ENCODE peak calls at places on chromosomes 4 and X, in ten cellular contexts. M is SK-N-SH; U is NT2/D1; Q is IMR-90; S is psoas muscle; N is pancreas; X is mesendoderm; W is lung; P is CD4-positive, CD25-positive, alpha-beta regulatory T cell; Y is mesenchymal stem cell. K is an unnamed sample.

GRCh38 chr4:77636902-77637301 is 31.3 kb downstream of the CXCL13 start:
- DNase-seq in M (no peak), U (no peak), Q (peak; percentile 79), S (no peak), N (no peak), X (peak; percentile 16), W (no peak), P (no peak), Y (peak; percentile 72), K (no peak)

GRCh38 chr4:25117274-25117673 is 43.0 kb downstream of the SEPSECS start:
- DNase-seq in M (no peak), U (no peak), Q (no peak), S (no peak), N (no peak), X (no peak), W (no peak), P (no peak), Y (no peak), K (no peak)

GRCh38 chrX:152658302-152658701 is 20.6 kb downstream of the GABRQ start:
- DNase-seq in M (peak; percentile 27), U (no peak), Q (no peak), S (no peak), N (no peak), X (no peak), W (no peak), P (no peak), Y (no peak), K (peak; percentile 59)

GRCh38 chrX:103793541-103793932 is 16.9 kb downstream of the PLP1 start:
- DNase-seq in M (no peak), U (no peak), Q (peak; percentile 39), S (no peak), N (no peak), X (no peak), W (no peak), P (no peak), Y (no peak), K (no peak)

GRCh38 chrX:9171841-9172240 is 137.9 kb upstream of the FAM9B start:
- DNase-seq in M (no peak), U (no peak), Q (peak; percentile 82), S (no peak), N (no peak), X (no peak), W (no peak), P (no peak), Y (no peak), K (no peak)

GRCh38 chr4:244471-244870 is 60.8 kb downstream of the ZNF732 start:
- DNase-seq in M (no peak), U (peak; percentile 22), Q (no peak), S (no peak), N (no peak), X (peak; percentile 64), W (peak; percentile 50), P (peak; percentile 19), Y (peak; percentile 1), K (peak; percentile 15)

GRCh38 chrX:43860646-43861370 is 21.4 kb downstream of the MAOB start:
- DNase-seq in M (peak; percentile 20), U (no peak), Q (peak; percentile 1), S (no peak), N (no peak), X (no peak), W (no peak), P (no peak), Y (peak; percentile 1), K (no peak)

GRCh38 chrX:56068274-56068758 is 163.8 kb upstream of the KLF8 start:
- DNase-seq in M (no peak), U (no peak), Q (no peak), S (no peak), N (no peak), X (no peak), W (no peak), P (no peak), Y (no peak), K (no peak)

GRCh38 chr4:96606451-96606850 is 766.6 kb downstream of the PDHA2 start:
- DNase-seq in M (no peak), U (no peak), Q (no peak), S (no peak), N (no peak), X (no peak), W (no peak), P (no peak), Y (no peak), K (no peak)

DNA sequence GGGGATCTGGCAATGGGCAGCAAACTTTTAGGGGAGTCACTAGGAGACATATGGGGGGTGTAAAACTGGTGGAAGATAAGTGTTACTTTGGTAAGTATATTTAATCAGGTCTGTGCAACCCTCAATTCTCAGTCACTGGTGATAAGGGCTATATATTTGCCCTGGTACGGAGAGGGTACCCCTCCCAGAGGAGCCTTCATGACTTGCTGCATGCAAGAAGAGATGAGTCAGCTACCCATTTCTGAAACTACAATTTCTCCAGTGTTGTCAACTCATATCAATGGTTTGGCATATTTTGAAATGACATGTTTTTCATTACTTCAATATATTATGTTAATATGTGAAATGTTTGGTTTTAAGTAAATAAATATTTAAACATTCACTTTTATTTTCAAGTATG is 14.3 kb downstream of the SMARCAD1 start:
- DNase-seq in M (no peak), U (no peak), Q (no peak), S (no peak), N (no peak), X (no peak), W (no peak), P (no peak), Y (no peak), K (no peak)
- H3K36me3 ChIP-seq in M (peaks cover 60% of the 10 kb centered on the region), U (peaks cover 42% of the 10 kb centered on the region), Q (peaks cover 14% of the 10 kb centered on the region), S (no peaks in the 10 kb centered on the region), N (peaks cover 12% of the 10 kb centered on the region), X (no peaks in the 10 kb centered on the region), W (peaks cover 2% of the 10 kb centered on the region), P (peaks cover 26% of the 10 kb centered on the region), Y (peaks cover 2% of the 10 kb centered on the region), K (peaks cover 2% of the 10 kb centered on the region)

GRCh38 chr4:173399016-173399415 is at the start of gene SCRG1:
- DNase-seq in M (no peak), U (no peak), Q (peak; percentile 4), S (no peak), N (no peak), X (peak; percentile 30), W (no peak), P (no peak), Y (peak; percentile 6), K (peak; percentile 26)
- H3K4me3 ChIP-seq in M (no peak within 1 kb of the TSS), U (no peak within 1 kb of the TSS), Q (no peak within 1 kb of the TSS), S (no peak within 1 kb of the TSS), N (no peak within 1 kb of the TSS), X (no peak within 1 kb of the TSS), W (no peak within 1 kb of the TSS), P (no peak within 1 kb of the TSS), Y (no peak within 1 kb of the TSS), K (no peak within 1 kb of the TSS)

GRCh38 chrX:53606456-53606855 is 80.1 kb downstream of the HUWE1 start:
- DNase-seq in M (no peak), U (no peak), Q (no peak), S (no peak), N (no peak), X (no peak), W (no peak), P (no peak), Y (no peak), K (no peak)
- H3K36me3 ChIP-seq in M (peaks cover 57% of the 10 kb centered on the region), U (peaks cover 94% of the 10 kb centered on the region), Q (peaks cover 14% of the 10 kb centered on the region), S (peaks cover 3% of the 10 kb centered on the region), N (peaks cover 23% of the 10 kb centered on the region), X (peaks cover 4% of the 10 kb centered on the region), W (peaks cover 3% of the 10 kb centered on the region), P (peaks cover 81% of the 10 kb centered on the region), Y (peaks cover 7% of the 10 kb centered on the region), K (peaks cover 15% of the 10 kb centered on the region)

GRCh38 chr4:98967916-98968315 is 27.6 kb upstream of the METAP1 start:
- DNase-seq in M (no peak), U (no peak), Q (no peak), S (no peak), N (no peak), X (no peak), W (no peak), P (no peak), Y (no peak), K (no peak)
- H3K4me3 ChIP-seq in M (no peak overlapping the region), U (no peak overlapping the region), Q (no peak overlapping the region), S (no peak overlapping the region), N (no peak overlapping the region), X (no peak overlapping the region), W (no peak overlapping the region), P (no peak overlapping the region), Y (no peak overlapping the region), K (no peak overlapping the region)

DNA sequence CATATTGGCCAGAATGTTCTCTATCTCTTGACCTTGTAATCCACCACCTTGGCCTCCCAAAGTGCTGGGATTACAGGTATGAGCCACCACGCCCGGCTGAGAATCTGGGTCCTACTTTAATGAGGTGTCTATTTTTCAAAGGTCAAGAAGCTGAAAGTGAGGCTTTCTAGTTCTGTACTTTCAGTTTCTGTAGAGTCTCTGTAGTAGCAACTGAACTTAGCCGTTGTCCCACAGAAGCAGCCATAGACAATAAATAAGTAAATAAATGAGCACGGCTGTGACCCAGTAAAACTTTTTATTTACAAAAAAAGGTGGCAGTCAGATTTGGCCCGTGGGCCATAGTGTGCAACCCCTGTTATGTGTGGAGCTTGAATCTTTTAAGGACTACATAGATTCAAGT is 92.0 kb downstream of the FNIP2 start:
- DNase-seq in M (no peak), U (no peak), Q (no peak), S (no peak), N (no peak), X (no peak), W (no peak), P (no peak), Y (no peak), K (no peak)
- H3K36me3 ChIP-seq in M (peaks cover 26% of the 10 kb centered on the region), U (peaks cover 20% of the 10 kb centered on the region), Q (peaks cover 13% of the 10 kb centered on the region), S (peaks cover 15% of the 10 kb centered on the region), N (peaks cover 28% of the 10 kb centered on the region), X (no peaks in the 10 kb centered on the region), W (peaks cover 18% of the 10 kb centered on the region), P (peaks cover 5% of the 10 kb centered on the region), Y (peaks cover 6% of the 10 kb centered on the region), K (no peaks in the 10 kb centered on the region)

DNA sequence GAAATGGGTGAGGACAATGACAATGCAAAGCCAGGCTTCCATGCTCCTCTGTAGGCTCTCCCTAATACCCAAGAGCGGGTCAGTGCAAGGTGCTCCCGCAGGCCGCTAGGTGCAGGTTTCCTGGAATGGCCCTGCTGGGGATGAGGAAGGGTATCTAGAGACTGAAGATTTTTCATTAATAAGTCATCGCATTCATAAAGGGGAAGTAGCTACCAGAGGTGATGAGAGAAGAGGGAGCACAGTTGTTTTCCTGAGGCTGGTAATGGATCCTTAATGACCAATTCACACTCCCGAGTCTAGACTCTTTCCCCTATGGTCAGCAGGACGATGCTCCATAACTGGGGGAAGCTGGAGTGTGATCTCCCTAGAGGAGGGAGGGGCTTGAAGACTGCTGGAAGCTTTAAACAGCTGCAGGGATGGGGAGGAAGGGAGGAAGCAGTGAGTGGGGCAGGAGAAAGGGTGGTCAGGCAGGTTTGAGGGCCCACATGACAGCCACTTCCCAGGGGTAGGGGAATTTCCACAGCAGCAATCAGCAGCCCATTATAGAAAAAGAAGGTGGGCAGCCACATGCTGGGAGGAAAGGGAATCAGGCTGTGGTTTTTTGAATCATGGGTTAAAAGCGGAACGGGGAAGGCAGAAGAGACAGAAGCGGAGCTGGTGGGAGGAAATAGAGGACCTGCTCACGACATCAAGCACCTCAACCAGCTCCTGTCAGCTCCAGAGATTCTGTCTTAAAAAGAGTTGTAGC is 10.2 kb upstream of the ATP6AP2 start:
- DNase-seq in M (no peak), U (no peak), Q (no peak), S (no peak), N (no peak), X (peak; percentile 11), W (no peak), P (no peak), Y (no peak), K (peak; percentile 28)
- H3K4me3 ChIP-seq in M (no peak overlapping the region), U (no peak overlapping the region), Q (no peak overlapping the region), S (no peak overlapping the region), N (no peak overlapping the region), X (no peak overlapping the region), W (no peak overlapping the region), P (peak overlapping the region; percentile 68), Y (no peak overlapping the region), K (no peak overlapping the region)